ENCODE peak calls at places on chromosome 2, in eight cellular contexts. One of them, this sample, is unnamed.

GRCh38 chr2:203909192-203909945 is 27.2 kb upstream of the ICOS start:
- DNase-seq in activated naive CD4-positive, alpha-beta T cell treated with Interleukin-2 at 50 U/mL for 16 hours: no peak
- DNase-seq in NB4: peak; percentile 32
- DNase-seq in brain microvascular endothelial cell: peak; percentile 74
- DNase-seq in GM12892: no peak
- DNase-seq in hippocampal formation: peak; percentile 59
- DNase-seq in ELF-1: peak; percentile 20
- DNase-seq in pons: peak; percentile 84
- DNase-seq in this sample: no peak

GRCh38 chr2:40184551-40184950 is 267.3 kb downstream of the SLC8A1 start:
- DNase-seq in pons: no peak
- DNase-seq in brain microvascular endothelial cell: no peak
- DNase-seq in GM12892: no peak
- DNase-seq in NB4: no peak
- DNase-seq in activated naive CD4-positive, alpha-beta T cell treated with Interleukin-2 at 50 U/mL for 16 hours: no peak
- DNase-seq in ELF-1: no peak
- DNase-seq in hippocampal formation: no peak
- DNase-seq in this sample: no peak

GRCh38 chr2:20421988-20422678 is 24.7 kb upstream of the RHOB start:
- DNase-seq in GM12892: no peak
- DNase-seq in activated naive CD4-positive, alpha-beta T cell treated with Interleukin-2 at 50 U/mL for 16 hours: no peak
- DNase-seq in hippocampal formation: no peak
- DNase-seq in ELF-1: no peak
- DNase-seq in pons: no peak
- DNase-seq in brain microvascular endothelial cell: peak; percentile 46
- DNase-seq in NB4: no peak
- DNase-seq in this sample: no peak

GRCh38 chr2:234377761-234378341 is 119.0 kb downstream of the ARL4C start:
- DNase-seq in hippocampal formation: no peak
- DNase-seq in ELF-1: peak; percentile 24
- DNase-seq in brain microvascular endothelial cell: peak; percentile 45
- DNase-seq in NB4: no peak
- DNase-seq in activated naive CD4-positive, alpha-beta T cell treated with Interleukin-2 at 50 U/mL for 16 hours: no peak
- DNase-seq in pons: no peak
- DNase-seq in GM12892: no peak
- DNase-seq in this sample: no peak

GRCh38 chr2:232624554-232624842 is 8.9 kb upstream of the EFHD1 start:
- DNase-seq in activated naive CD4-positive, alpha-beta T cell treated with Interleukin-2 at 50 U/mL for 16 hours: no peak
- DNase-seq in NB4: no peak
- DNase-seq in hippocampal formation: no peak
- DNase-seq in pons: no peak
- DNase-seq in GM12892: no peak
- DNase-seq in ELF-1: peak; percentile 69
- DNase-seq in brain microvascular endothelial cell: no peak
- DNase-seq in this sample: no peak

GRCh38 chr2:196979976-196980375 is 53.5 kb upstream of the PGAP1 start:
- DNase-seq in GM12892: no peak
- DNase-seq in ELF-1: no peak
- DNase-seq in pons: no peak
- DNase-seq in NB4: no peak
- DNase-seq in hippocampal formation: no peak
- DNase-seq in activated naive CD4-positive, alpha-beta T cell treated with Interleukin-2 at 50 U/mL for 16 hours: no peak
- DNase-seq in brain microvascular endothelial cell: no peak
- DNase-seq in this sample: no peak

GRCh38 chr2:218980800-218981389 is 4.1 kb downstream of the FEV start:
- DNase-seq in GM12892: no peak
- DNase-seq in ELF-1: no peak
- DNase-seq in pons: no peak
- DNase-seq in NB4: peak; percentile 40
- DNase-seq in brain microvascular endothelial cell: no peak
- DNase-seq in activated naive CD4-positive, alpha-beta T cell treated with Interleukin-2 at 50 U/mL for 16 hours: no peak
- DNase-seq in hippocampal formation: no peak
- DNase-seq in this sample: no peak

GRCh38 chr2:19936203-19936602 is 34.4 kb upstream of the TTC32 start:
- DNase-seq in hippocampal formation: no peak
- DNase-seq in pons: no peak
- DNase-seq in GM12892: no peak
- DNase-seq in activated naive CD4-positive, alpha-beta T cell treated with Interleukin-2 at 50 U/mL for 16 hours: no peak
- DNase-seq in NB4: no peak
- DNase-seq in brain microvascular endothelial cell: no peak
- DNase-seq in ELF-1: no peak
- DNase-seq in this sample: no peak

GRCh38 chr2:238761802-238762373 is 86.0 kb upstream of the TWIST2 start:
- DNase-seq in brain microvascular endothelial cell: peak; percentile 28
- DNase-seq in ELF-1: peak; percentile 40
- DNase-seq in NB4: peak; percentile 56
- DNase-seq in pons: peak; percentile 1
- DNase-seq in activated naive CD4-positive, alpha-beta T cell treated with Interleukin-2 at 50 U/mL for 16 hours: no peak
- DNase-seq in GM12892: no peak
- DNase-seq in hippocampal formation: no peak
- DNase-seq in this sample: peak; percentile 55

GRCh38 chr2:9276074-9276473 is 69.5 kb downstream of the ASAP2 start:
- DNase-seq in ELF-1: no peak
- DNase-seq in brain microvascular endothelial cell: no peak
- DNase-seq in pons: no peak
- DNase-seq in GM12892: no peak
- DNase-seq in NB4: no peak
- DNase-seq in activated naive CD4-positive, alpha-beta T cell treated with Interleukin-2 at 50 U/mL for 16 hours: no peak
- DNase-seq in hippocampal formation: no peak
- DNase-seq in this sample: no peak

GRCh38 chr2:138997849-138998517 is 217.8 kb upstream of the NXPH2 start:
- DNase-seq in ELF-1: no peak
- DNase-seq in NB4: no peak
- DNase-seq in hippocampal formation: no peak
- DNase-seq in activated naive CD4-positive, alpha-beta T cell treated with Interleukin-2 at 50 U/mL for 16 hours: no peak
- DNase-seq in GM12892: no peak
- DNase-seq in brain microvascular endothelial cell: peak; percentile 11
- DNase-seq in pons: no peak
- DNase-seq in this sample: no peak

GRCh38 chr2:220104871-220105351 is 477.5 kb downstream of the SLC4A3 start:
- DNase-seq in activated naive CD4-positive, alpha-beta T cell treated with Interleukin-2 at 50 U/mL for 16 hours: no peak
- DNase-seq in hippocampal formation: no peak
- DNase-seq in NB4: peak; percentile 11
- DNase-seq in brain microvascular endothelial cell: peak; percentile 89
- DNase-seq in ELF-1: peak; percentile 23
- DNase-seq in pons: peak; percentile 12
- DNase-seq in GM12892: no peak
- DNase-seq in this sample: no peak

GRCh38 chr2:168231609-168232241 is 15.7 kb downstream of the STK39 start:
- DNase-seq in hippocampal formation: no peak
- DNase-seq in NB4: no peak
- DNase-seq in GM12892: no peak
- DNase-seq in ELF-1: no peak
- DNase-seq in pons: peak; percentile 73
- DNase-seq in brain microvascular endothelial cell: no peak
- DNase-seq in activated naive CD4-positive, alpha-beta T cell treated with Interleukin-2 at 50 U/mL for 16 hours: no peak
- DNase-seq in this sample: no peak